ENCODE peak calls at places on chromosomes 16 and 17, in ten cellular contexts. One of them, this sample, is unnamed.
A peak's percentile ranks its signal among the peaks of the same experiment; 100 is the strongest.

GRCh38 chr16:14071576-14072271 is 605 bp downstream of the MRTFB start:
- DNase-seq in central memory CD8-positive, alpha-beta T cell: no peak
- DNase-seq in mucosa of gallbladder: peak; percentile 26
- DNase-seq in NCI-H1436: no peak
- DNase-seq in NCI-H1417: no peak
- DNase-seq in T1000: no peak
- DNase-seq in AG08395: peak; percentile 48
- DNase-seq in astrocyte of the spinal cord: no peak
- DNase-seq in stimulated activated CD4-positive, alpha-beta T cell treated with anti-CD3 and anti-CD28 coated beads, Interleukin-2, amount 100 ng/mL, for 48 hours: no peak
- DNase-seq in amygdala: no peak
- DNase-seq in this sample: peak; percentile 8

GRCh38 chr17:79038545-79039135 is 14.7 kb downstream of the C1QTNF1 start:
- DNase-seq in central memory CD8-positive, alpha-beta T cell: no peak
- DNase-seq in mucosa of gallbladder: no peak
- DNase-seq in NCI-H1436: no peak
- DNase-seq in NCI-H1417: no peak
- DNase-seq in T1000: peak; percentile 76
- DNase-seq in AG08395: peak; percentile 95
- DNase-seq in astrocyte of the spinal cord: peak; percentile 55
- DNase-seq in stimulated activated CD4-positive, alpha-beta T cell treated with anti-CD3 and anti-CD28 coated beads, Interleukin-2, amount 100 ng/mL, for 48 hours: no peak
- DNase-seq in amygdala: no peak
- DNase-seq in this sample: no peak

GRCh38 chr17:27218719-27219488 is 75.0 kb upstream of the WSB1 start:
- DNase-seq in central memory CD8-positive, alpha-beta T cell: no peak
- DNase-seq in mucosa of gallbladder: no peak
- DNase-seq in NCI-H1436: no peak
- DNase-seq in NCI-H1417: no peak
- DNase-seq in T1000: no peak
- DNase-seq in AG08395: no peak
- DNase-seq in astrocyte of the spinal cord: no peak
- DNase-seq in stimulated activated CD4-positive, alpha-beta T cell treated with anti-CD3 and anti-CD28 coated beads, Interleukin-2, amount 100 ng/mL, for 48 hours: no peak
- DNase-seq in amygdala: no peak
- DNase-seq in this sample: no peak

GRCh38 chr16:3256146-3256875 is at the start of gene MEFV:
- DNase-seq in central memory CD8-positive, alpha-beta T cell: no peak
- DNase-seq in mucosa of gallbladder: no peak
- DNase-seq in NCI-H1436: no peak
- DNase-seq in NCI-H1417: no peak
- DNase-seq in T1000: no peak
- DNase-seq in AG08395: no peak
- DNase-seq in astrocyte of the spinal cord: no peak
- DNase-seq in stimulated activated CD4-positive, alpha-beta T cell treated with anti-CD3 and anti-CD28 coated beads, Interleukin-2, amount 100 ng/mL, for 48 hours: no peak
- DNase-seq in amygdala: no peak
- DNase-seq in this sample: no peak

GRCh38 chr17:78390241-78391050 is 12.0 kb downstream of the PGS1 start:
- DNase-seq in central memory CD8-positive, alpha-beta T cell: no peak
- DNase-seq in mucosa of gallbladder: no peak
- DNase-seq in NCI-H1436: no peak
- DNase-seq in NCI-H1417: no peak
- DNase-seq in T1000: peak; percentile 57
- DNase-seq in AG08395: peak; percentile 91
- DNase-seq in astrocyte of the spinal cord: peak; percentile 94
- DNase-seq in stimulated activated CD4-positive, alpha-beta T cell treated with anti-CD3 and anti-CD28 coated beads, Interleukin-2, amount 100 ng/mL, for 48 hours: no peak
- DNase-seq in amygdala: no peak
- DNase-seq in this sample: no peak

GRCh38 chr17:49132699-49133364 is at the start of gene B4GALNT2:
- DNase-seq in central memory CD8-positive, alpha-beta T cell: no peak
- DNase-seq in mucosa of gallbladder: no peak
- DNase-seq in NCI-H1436: no peak
- DNase-seq in NCI-H1417: no peak
- DNase-seq in T1000: no peak
- DNase-seq in AG08395: peak; percentile 35
- DNase-seq in astrocyte of the spinal cord: no peak
- DNase-seq in stimulated activated CD4-positive, alpha-beta T cell treated with anti-CD3 and anti-CD28 coated beads, Interleukin-2, amount 100 ng/mL, for 48 hours: no peak
- DNase-seq in amygdala: no peak
- DNase-seq in this sample: no peak

GRCh38 chr16:71430744-71431143 is 11.1 kb downstream of the TLE7 start:
- DNase-seq in central memory CD8-positive, alpha-beta T cell: no peak
- DNase-seq in mucosa of gallbladder: no peak
- DNase-seq in NCI-H1436: no peak
- DNase-seq in NCI-H1417: no peak
- DNase-seq in T1000: no peak
- DNase-seq in AG08395: no peak
- DNase-seq in astrocyte of the spinal cord: no peak
- DNase-seq in stimulated activated CD4-positive, alpha-beta T cell treated with anti-CD3 and anti-CD28 coated beads, Interleukin-2, amount 100 ng/mL, for 48 hours: no peak
- DNase-seq in amygdala: no peak
- DNase-seq in this sample: no peak

GRCh38 chr16:49811630-49812334 is 44.1 kb downstream of the ZNF423 start:
- DNase-seq in central memory CD8-positive, alpha-beta T cell: no peak
- DNase-seq in mucosa of gallbladder: no peak
- DNase-seq in NCI-H1436: no peak
- DNase-seq in NCI-H1417: no peak
- DNase-seq in T1000: no peak
- DNase-seq in AG08395: no peak
- DNase-seq in astrocyte of the spinal cord: peak; percentile 7
- DNase-seq in stimulated activated CD4-positive, alpha-beta T cell treated with anti-CD3 and anti-CD28 coated beads, Interleukin-2, amount 100 ng/mL, for 48 hours: no peak
- DNase-seq in amygdala: peak; percentile 54
- DNase-seq in this sample: no peak

GRCh38 chr17:33508215-33508614 is 215.1 kb upstream of the ASIC2 start:
- DNase-seq in central memory CD8-positive, alpha-beta T cell: no peak
- DNase-seq in mucosa of gallbladder: no peak
- DNase-seq in NCI-H1436: no peak
- DNase-seq in NCI-H1417: no peak
- DNase-seq in T1000: no peak
- DNase-seq in AG08395: no peak
- DNase-seq in astrocyte of the spinal cord: no peak
- DNase-seq in stimulated activated CD4-positive, alpha-beta T cell treated with anti-CD3 and anti-CD28 coated beads, Interleukin-2, amount 100 ng/mL, for 48 hours: no peak
- DNase-seq in amygdala: no peak
- DNase-seq in this sample: no peak

GRCh38 chr17:8225813-8226535 is 15.6 kb upstream of the AURKB start:
- DNase-seq in central memory CD8-positive, alpha-beta T cell: peak; percentile 90
- DNase-seq in mucosa of gallbladder: peak; percentile 62
- DNase-seq in NCI-H1436: no peak
- DNase-seq in NCI-H1417: no peak
- DNase-seq in T1000: peak; percentile 62
- DNase-seq in AG08395: peak; percentile 39
- DNase-seq in astrocyte of the spinal cord: peak; percentile 85
- DNase-seq in stimulated activated CD4-positive, alpha-beta T cell treated with anti-CD3 and anti-CD28 coated beads, Interleukin-2, amount 100 ng/mL, for 48 hours: peak; percentile 85
- DNase-seq in amygdala: peak; percentile 38
- DNase-seq in this sample: peak; percentile 59

GRCh38 chr17:79809530-79810137 is 12.8 kb upstream of the CBX8 start:
- DNase-seq in central memory CD8-positive, alpha-beta T cell: no peak
- DNase-seq in mucosa of gallbladder: peak; percentile 73
- DNase-seq in NCI-H1436: no peak
- DNase-seq in NCI-H1417: peak; percentile 60
- DNase-seq in T1000: no peak
- DNase-seq in AG08395: no peak
- DNase-seq in astrocyte of the spinal cord: no peak
- DNase-seq in stimulated activated CD4-positive, alpha-beta T cell treated with anti-CD3 and anti-CD28 coated beads, Interleukin-2, amount 100 ng/mL, for 48 hours: no peak
- DNase-seq in amygdala: no peak
- DNase-seq in this sample: no peak

GRCh38 chr16:87125206-87126155 is 191.7 kb downstream of the C16orf95 start:
- DNase-seq in central memory CD8-positive, alpha-beta T cell: no peak
- DNase-seq in mucosa of gallbladder: no peak
- DNase-seq in NCI-H1436: no peak
- DNase-seq in NCI-H1417: no peak
- DNase-seq in T1000: no peak
- DNase-seq in AG08395: no peak
- DNase-seq in astrocyte of the spinal cord: no peak
- DNase-seq in stimulated activated CD4-positive, alpha-beta T cell treated with anti-CD3 and anti-CD28 coated beads, Interleukin-2, amount 100 ng/mL, for 48 hours: no peak
- DNase-seq in amygdala: no peak
- DNase-seq in this sample: no peak

GRCh38 chr16:4314532-4315184 is 1.2 kb upstream of the GLIS2 start:
- DNase-seq in central memory CD8-positive, alpha-beta T cell: no peak
- DNase-seq in mucosa of gallbladder: no peak
- DNase-seq in NCI-H1436: no peak
- DNase-seq in NCI-H1417: peak; percentile 57
- DNase-seq in T1000: no peak
- DNase-seq in AG08395: peak; percentile 47
- DNase-seq in astrocyte of the spinal cord: peak; percentile 55
- DNase-seq in stimulated activated CD4-positive, alpha-beta T cell treated with anti-CD3 and anti-CD28 coated beads, Interleukin-2, amount 100 ng/mL, for 48 hours: no peak
- DNase-seq in amygdala: no peak
- DNase-seq in this sample: no peak

GRCh38 chr17:1796800-1797199 is 32.9 kb downstream of the SMYD4 start:
- DNase-seq in central memory CD8-positive, alpha-beta T cell: no peak
- DNase-seq in mucosa of gallbladder: no peak
- DNase-seq in NCI-H1436: no peak
- DNase-seq in NCI-H1417: no peak
- DNase-seq in T1000: no peak
- DNase-seq in AG08395: no peak
- DNase-seq in astrocyte of the spinal cord: no peak
- DNase-seq in stimulated activated CD4-positive, alpha-beta T cell treated with anti-CD3 and anti-CD28 coated beads, Interleukin-2, amount 100 ng/mL, for 48 hours: no peak
- DNase-seq in amygdala: no peak
- DNase-seq in this sample: no peak

GRCh38 chr17:61331886-61332285 is 67.8 kb upstream of the TBX2 start:
- DNase-seq in central memory CD8-positive, alpha-beta T cell: no peak
- DNase-seq in mucosa of gallbladder: no peak
- DNase-seq in NCI-H1436: no peak
- DNase-seq in NCI-H1417: no peak
- DNase-seq in T1000: no peak
- DNase-seq in AG08395: no peak
- DNase-seq in astrocyte of the spinal cord: no peak
- DNase-seq in stimulated activated CD4-positive, alpha-beta T cell treated with anti-CD3 and anti-CD28 coated beads, Interleukin-2, amount 100 ng/mL, for 48 hours: no peak
- DNase-seq in amygdala: no peak
- DNase-seq in this sample: no peak